ENCODE peak calls at places on chromosomes 12 and 14, in nine cellular contexts. One of them, this sample, is unnamed.

GRCh38 chr14:79836577-79836976 is 374.7 kb downstream of the DIO2 start:
- DNase-seq in GM13976: no peak
- DNase-seq in fibroblast of gingiva: no peak
- DNase-seq in HFF-Myc: no peak
- DNase-seq in posterior cingulate gyrus: no peak
- DNase-seq in AG09319: no peak
- DNase-seq in GM23248: peak; percentile 20
- DNase-seq in lower leg skin: no peak
- DNase-seq in DMS 273 treated with DMSO at 0.1 percent for 48 hours: no peak
- DNase-seq in this sample: no peak

GRCh38 chr14:69941768-69942742 is 62.8 kb downstream of the SMOC1 start:
- DNase-seq in posterior cingulate gyrus: no peak
- DNase-seq in AG09319: no peak
- DNase-seq in lower leg skin: no peak
- DNase-seq in GM13976: no peak
- DNase-seq in fibroblast of gingiva: no peak
- DNase-seq in GM23248: no peak
- DNase-seq in HFF-Myc: no peak
- DNase-seq in DMS 273 treated with DMSO at 0.1 percent for 48 hours: no peak
- DNase-seq in this sample: no peak

GRCh38 chr14:68710776-68711175 is 82.1 kb downstream of the ZFP36L1 start:
- DNase-seq in GM23248: no peak
- DNase-seq in GM13976: no peak
- DNase-seq in AG09319: no peak
- DNase-seq in fibroblast of gingiva: no peak
- DNase-seq in posterior cingulate gyrus: no peak
- DNase-seq in lower leg skin: no peak
- DNase-seq in DMS 273 treated with DMSO at 0.1 percent for 48 hours: no peak
- DNase-seq in HFF-Myc: no peak
- DNase-seq in this sample: no peak

GRCh38 chr14:42000450-42000849 is 393.8 kb downstream of the LRFN5 start:
- DNase-seq in posterior cingulate gyrus: no peak
- DNase-seq in lower leg skin: no peak
- DNase-seq in GM23248: no peak
- DNase-seq in HFF-Myc: no peak
- DNase-seq in GM13976: no peak
- DNase-seq in DMS 273 treated with DMSO at 0.1 percent for 48 hours: no peak
- DNase-seq in fibroblast of gingiva: peak; percentile 0
- DNase-seq in AG09319: no peak
- DNase-seq in this sample: no peak

GRCh38 chr14:75884198-75884611 is 97.6 kb downstream of the TGFB3 start:
- DNase-seq in GM23248: peak; percentile 86
- DNase-seq in AG09319: no peak
- DNase-seq in HFF-Myc: no peak
- DNase-seq in fibroblast of gingiva: peak; percentile 94
- DNase-seq in lower leg skin: no peak
- DNase-seq in posterior cingulate gyrus: no peak
- DNase-seq in GM13976: no peak
- DNase-seq in DMS 273 treated with DMSO at 0.1 percent for 48 hours: no peak
- DNase-seq in this sample: peak; percentile 92

GRCh38 chr12:58529897-58530296 is 390.4 kb downstream of the LRIG3 start:
- DNase-seq in lower leg skin: peak; percentile 35
- DNase-seq in GM23248: peak; percentile 94
- DNase-seq in posterior cingulate gyrus: no peak
- DNase-seq in DMS 273 treated with DMSO at 0.1 percent for 48 hours: no peak
- DNase-seq in HFF-Myc: peak; percentile 84
- DNase-seq in fibroblast of gingiva: peak; percentile 95
- DNase-seq in AG09319: peak; percentile 80
- DNase-seq in GM13976: no peak
- DNase-seq in this sample: peak; percentile 97

GRCh38 chr12:47885012-47885501 is 19.7 kb downstream of the VDR start:
- DNase-seq in AG09319: no peak
- DNase-seq in GM13976: peak; percentile 69
- DNase-seq in posterior cingulate gyrus: no peak
- DNase-seq in GM23248: no peak
- DNase-seq in fibroblast of gingiva: no peak
- DNase-seq in lower leg skin: no peak
- DNase-seq in DMS 273 treated with DMSO at 0.1 percent for 48 hours: no peak
- DNase-seq in HFF-Myc: no peak
- DNase-seq in this sample: no peak

GRCh38 chr14:105069887-105070759 is 4.9 kb upstream of the GPR132 start:
- DNase-seq in HFF-Myc: no peak
- DNase-seq in fibroblast of gingiva: no peak
- DNase-seq in AG09319: no peak
- DNase-seq in GM13976: peak; percentile 86
- DNase-seq in posterior cingulate gyrus: peak; percentile 65
- DNase-seq in lower leg skin: no peak
- DNase-seq in DMS 273 treated with DMSO at 0.1 percent for 48 hours: no peak
- DNase-seq in GM23248: peak; percentile 45
- DNase-seq in this sample: peak; percentile 41

GRCh38 chr14:66709292-66709691 is 201.3 kb downstream of the GPHN start:
- DNase-seq in posterior cingulate gyrus: no peak
- DNase-seq in AG09319: peak; percentile 2
- DNase-seq in DMS 273 treated with DMSO at 0.1 percent for 48 hours: no peak
- DNase-seq in GM23248: peak; percentile 51
- DNase-seq in HFF-Myc: peak; percentile 2
- DNase-seq in fibroblast of gingiva: no peak
- DNase-seq in GM13976: no peak
- DNase-seq in lower leg skin: no peak
- DNase-seq in this sample: peak; percentile 6

GRCh38 chr12:57761391-57761998 is 5.4 kb downstream of the CYP27B1 start:
- DNase-seq in lower leg skin: no peak
- DNase-seq in HFF-Myc: no peak
- DNase-seq in GM23248: no peak
- DNase-seq in AG09319: no peak
- DNase-seq in fibroblast of gingiva: no peak
- DNase-seq in GM13976: no peak
- DNase-seq in DMS 273 treated with DMSO at 0.1 percent for 48 hours: no peak
- DNase-seq in posterior cingulate gyrus: no peak
- DNase-seq in this sample: no peak

GRCh38 chr14:104436047-104436531 is 143.5 kb upstream of the C14orf180 start:
- DNase-seq in fibroblast of gingiva: no peak
- DNase-seq in AG09319: no peak
- DNase-seq in posterior cingulate gyrus: peak; percentile 74
- DNase-seq in HFF-Myc: no peak
- DNase-seq in lower leg skin: peak; percentile 23
- DNase-seq in GM23248: peak; percentile 12
- DNase-seq in GM13976: peak; percentile 46
- DNase-seq in DMS 273 treated with DMSO at 0.1 percent for 48 hours: no peak
- DNase-seq in this sample: peak; percentile 24

GRCh38 chr12:78118036-78118435 is 287.3 kb downstream of the NAV3 start:
- DNase-seq in DMS 273 treated with DMSO at 0.1 percent for 48 hours: no peak
- DNase-seq in AG09319: no peak
- DNase-seq in GM13976: no peak
- DNase-seq in HFF-Myc: no peak
- DNase-seq in lower leg skin: no peak
- DNase-seq in posterior cingulate gyrus: no peak
- DNase-seq in GM23248: no peak
- DNase-seq in fibroblast of gingiva: no peak
- DNase-seq in this sample: peak; percentile 21

GRCh38 chr12:120261951-120262851 is 3.3 kb downstream of the PXN start:
- DNase-seq in DMS 273 treated with DMSO at 0.1 percent for 48 hours: no peak
- DNase-seq in AG09319: no peak
- DNase-seq in GM23248: peak; percentile 58
- DNase-seq in posterior cingulate gyrus: peak; percentile 50
- DNase-seq in HFF-Myc: no peak
- DNase-seq in GM13976: no peak
- DNase-seq in lower leg skin: peak; percentile 71
- DNase-seq in fibroblast of gingiva: no peak
- DNase-seq in this sample: no peak

GRCh38 chr14:24311837-24312615 is 724 bp downstream of the LTB4R start:
- DNase-seq in GM13976: no peak
- DNase-seq in AG09319: no peak
- DNase-seq in fibroblast of gingiva: peak; percentile 81
- DNase-seq in lower leg skin: no peak
- DNase-seq in posterior cingulate gyrus: no peak
- DNase-seq in DMS 273 treated with DMSO at 0.1 percent for 48 hours: no peak
- DNase-seq in HFF-Myc: no peak
- DNase-seq in GM23248: peak; percentile 68
- DNase-seq in this sample: peak; percentile 78

GRCh38 chr14:23438130-23438893 is 2.9 kb upstream of the MYH7 start:
- DNase-seq in fibroblast of gingiva: no peak
- DNase-seq in HFF-Myc: no peak
- DNase-seq in AG09319: no peak
- DNase-seq in lower leg skin: no peak
- DNase-seq in GM23248: no peak
- DNase-seq in DMS 273 treated with DMSO at 0.1 percent for 48 hours: no peak
- DNase-seq in posterior cingulate gyrus: no peak
- DNase-seq in GM13976: no peak
- DNase-seq in this sample: no peak

GRCh38 chr14:95774265-95775160 is 60.6 kb upstream of the TCL1A start:
- DNase-seq in posterior cingulate gyrus: no peak
- DNase-seq in DMS 273 treated with DMSO at 0.1 percent for 48 hours: no peak
- DNase-seq in GM13976: peak; percentile 81
- DNase-seq in AG09319: peak; percentile 16
- DNase-seq in HFF-Myc: peak; percentile 25
- DNase-seq in GM23248: peak; percentile 56
- DNase-seq in fibroblast of gingiva: peak; percentile 15
- DNase-seq in lower leg skin: peak; percentile 32
- DNase-seq in this sample: peak; percentile 34

GRCh38 chr14:57031474-57031873 is 221.2 kb upstream of the OTX2 start:
- DNase-seq in AG09319: no peak
- DNase-seq in GM13976: no peak
- DNase-seq in DMS 273 treated with DMSO at 0.1 percent for 48 hours: no peak
- DNase-seq in lower leg skin: no peak
- DNase-seq in HFF-Myc: no peak
- DNase-seq in fibroblast of gingiva: no peak
- DNase-seq in posterior cingulate gyrus: no peak
- DNase-seq in GM23248: no peak
- DNase-seq in this sample: no peak

GRCh38 chr14:104546591-104547309 is 32.8 kb upstream of the C14orf180 start:
- DNase-seq in HFF-Myc: no peak
- DNase-seq in GM23248: no peak
- DNase-seq in lower leg skin: no peak
- DNase-seq in AG09319: no peak
- DNase-seq in posterior cingulate gyrus: no peak
- DNase-seq in fibroblast of gingiva: no peak
- DNase-seq in DMS 273 treated with DMSO at 0.1 percent for 48 hours: no peak
- DNase-seq in GM13976: no peak
- DNase-seq in this sample: no peak

GRCh38 chr14:103562385-103563088 is at the start of the genes BAG5 and COA8:
- DNase-seq in AG09319: no peak
- DNase-seq in lower leg skin: peak; percentile 70
- DNase-seq in GM23248: peak; percentile 91
- DNase-seq in DMS 273 treated with DMSO at 0.1 percent for 48 hours: peak; percentile 56
- DNase-seq in HFF-Myc: peak; percentile 36
- DNase-seq in GM13976: peak; percentile 98
- DNase-seq in fibroblast of gingiva: peak; percentile 88
- DNase-seq in posterior cingulate gyrus: peak; percentile 96
- DNase-seq in this sample: peak; percentile 84

GRCh38 chr14:105659935-105660527 is 133.6 kb downstream of the TMEM121 start:
- DNase-seq in HFF-Myc: no peak
- DNase-seq in DMS 273 treated with DMSO at 0.1 percent for 48 hours: no peak
- DNase-seq in GM13976: no peak
- DNase-seq in fibroblast of gingiva: no peak
- DNase-seq in lower leg skin: no peak
- DNase-seq in GM23248: no peak
- DNase-seq in posterior cingulate gyrus: no peak
- DNase-seq in AG09319: no peak
- DNase-seq in this sample: no peak

GRCh38 chr12:92648242-92649031 is 54.4 kb upstream of the PLEKHG7 start:
- DNase-seq in posterior cingulate gyrus: no peak
- DNase-seq in GM13976: no peak
- DNase-seq in fibroblast of gingiva: no peak
- DNase-seq in lower leg skin: no peak
- DNase-seq in HFF-Myc: no peak
- DNase-seq in GM23248: peak; percentile 40
- DNase-seq in AG09319: no peak
- DNase-seq in DMS 273 treated with DMSO at 0.1 percent for 48 hours: no peak
- DNase-seq in this sample: peak; percentile 17

GRCh38 chr12:54413284-54414190 is 5.5 kb downstream of the ITGA5 start:
- DNase-seq in DMS 273 treated with DMSO at 0.1 percent for 48 hours: no peak
- DNase-seq in fibroblast of gingiva: peak; percentile 29
- DNase-seq in AG09319: no peak
- DNase-seq in HFF-Myc: no peak
- DNase-seq in GM23248: peak; percentile 69
- DNase-seq in posterior cingulate gyrus: no peak
- DNase-seq in lower leg skin: peak; percentile 74
- DNase-seq in GM13976: peak; percentile 60
- DNase-seq in this sample: peak; percentile 66

GRCh38 chr14:55366271-55366670 is 45.4 kb downstream of the ATG14 start:
- DNase-seq in HFF-Myc: peak; percentile 69
- DNase-seq in GM23248: peak; percentile 81
- DNase-seq in DMS 273 treated with DMSO at 0.1 percent for 48 hours: no peak
- DNase-seq in posterior cingulate gyrus: no peak
- DNase-seq in AG09319: peak; percentile 19
- DNase-seq in GM13976: no peak
- DNase-seq in fibroblast of gingiva: peak; percentile 59
- DNase-seq in lower leg skin: no peak
- DNase-seq in this sample: peak; percentile 80

GRCh38 chr12:13074396-13075113 is 28.9 kb downstream of the GSG1 start:
- DNase-seq in DMS 273 treated with DMSO at 0.1 percent for 48 hours: no peak
- DNase-seq in GM13976: no peak
- DNase-seq in GM23248: peak; percentile 53
- DNase-seq in posterior cingulate gyrus: no peak
- DNase-seq in lower leg skin: no peak
- DNase-seq in AG09319: no peak
- DNase-seq in fibroblast of gingiva: no peak
- DNase-seq in HFF-Myc: no peak
- DNase-seq in this sample: peak; percentile 24

GRCh38 chr12:28887591-28887990 is 261.5 kb upstream of the FAR2 start:
- DNase-seq in fibroblast of gingiva: no peak
- DNase-seq in GM23248: no peak
- DNase-seq in posterior cingulate gyrus: no peak
- DNase-seq in GM13976: no peak
- DNase-seq in DMS 273 treated with DMSO at 0.1 percent for 48 hours: no peak
- DNase-seq in AG09319: no peak
- DNase-seq in HFF-Myc: no peak
- DNase-seq in lower leg skin: no peak
- DNase-seq in this sample: no peak

This sample was measured in AG10803.